ENCODE peak calls at places on chromosomes 12 and 14, in four cellular contexts. T is GM23338, F is fibroblast of the conjunctiva, R is left lung. I is an unnamed sample.

GRCh38 chr14:91924871-91925726 is 22.4 kb downstream of the FBLN5 start:
- DNase-seq in R (no peak), F (no peak), T (peak), I (no peak)

GRCh38 chr12:50297996-50298395 is 14.7 kb upstream of the LIMA1 start:
- DNase-seq in T (no peak), F (no peak), R (no peak), I (no peak)

GRCh38 chr14:94099006-94099405 is 11.5 kb upstream of the IFI27 start:
- DNase-seq in R (no peak), F (no peak), T (no peak), I (no peak)

GRCh38 chr14:94717808-94718207 is 52.1 kb downstream of the GSC start:
- DNase-seq in T (no peak), F (no peak), R (no peak), I (no peak)

GRCh38 chr14:70032447-70032846 is 153.2 kb downstream of the SMOC1 start:
- DNase-seq in R (no peak), F (no peak), T (peak), I (no peak)

GRCh38 chr14:54597795-54598443 is 31.0 kb downstream of the SAMD4A start:
- DNase-seq in F (no peak), T (no peak), R (no peak), I (no peak)

GRCh38 chr14:64604854-64605253 is 55.1 kb downstream of the PPP1R36 start:
- DNase-seq in F (no peak), T (no peak), R (no peak), I (no peak)

GRCh38 chr14:59482471-59483331 is 1.5 kb downstream of the L3HYPDH start:
- DNase-seq in R (no peak), F (peak), T (no peak), I (no peak)

GRCh38 chr12:1932264-1932777 is 13.9 kb upstream of the CACNA2D4 start:
- DNase-seq in F (no peak), T (no peak), R (peak), I (peak)

GRCh38 chr12:131863711-131864396 is 30.6 kb upstream of the ULK1 start:
- DNase-seq in F (no peak), T (no peak), R (no peak), I (no peak)

GRCh38 chr12:109875572-109876131 is 4.7 kb downstream of the GLTP start:
- DNase-seq in F (no peak), T (no peak), R (no peak), I (peak)

GRCh38 chr14:36665887-36666415 is 4.3 kb downstream of the PAX9 start:
- DNase-seq in T (peak), F (no peak), R (no peak), I (no peak)

GRCh38 chr14:103099081-103099732 is 4.7 kb downstream of the EXOC3L4 start:
- DNase-seq in R (no peak), F (no peak), T (no peak), I (no peak)

GRCh38 chr12:66746489-66747201 is 67.8 kb upstream of the GRIP1 start:
- DNase-seq in R (no peak), T (peak), F (no peak), I (no peak)

GRCh38 chr14:104320611-104321086 is 182.3 kb downstream of the KIF26A start:
- DNase-seq in F (no peak), R (no peak), T (no peak), I (peak)

GRCh38 chr14:68547305-68548193 is 245.3 kb downstream of the ZFP36L1 start:
- DNase-seq in T (no peak), R (no peak), F (peak), I (no peak)

GRCh38 chr12:25518512-25518911 is 34.6 kb downstream of the LMNTD1 start:
- DNase-seq in T (no peak), R (no peak), F (peak), I (no peak)

GRCh38 chr14:103108749-103109207 is 14.3 kb downstream of the EXOC3L4 start:
- DNase-seq in R (peak), F (no peak), T (peak), I (no peak)

GRCh38 chr14:91185721-91186120 is 58.8 kb downstream of the GPR68 start:
- DNase-seq in F (peak), T (no peak), R (no peak), I (no peak)

GRCh38 chr14:41901089-41901488 is 294.4 kb downstream of the LRFN5 start:
- DNase-seq in T (no peak), R (no peak), F (no peak), I (no peak)

GRCh38 chr12:96501139-96501741 is 11.9 kb downstream of the CFAP54 start:
- DNase-seq in R (peak), T (peak), F (no peak), I (no peak)

GRCh38 chr12:100671396-100672074 is 98.1 kb downstream of the GAS2L3 start:
- DNase-seq in T (no peak), R (no peak), F (no peak), I (no peak)

GRCh38 chr14:76778546-76779215 is 17.4 kb downstream of the VASH1 start:
- DNase-seq in T (no peak), F (no peak), R (peak), I (no peak)

GRCh38 chr12:106305376-106305775 is 2.8 kb downstream of the TCP11L2 start:
- DNase-seq in T (peak), R (no peak), F (no peak), I (no peak)

GRCh38 chr14:92368001-92368400 is 45.0 kb downstream of the SLC24A4 start:
- DNase-seq in T (no peak), R (no peak), F (no peak), I (no peak)

GRCh38 chr12:7907009-7907408 is 29.0 kb downstream of the SLC2A3 start:
- DNase-seq in F (peak), T (peak), R (no peak), I (no peak)

GRCh38 chr12:68479261-68479581 is 131.5 kb upstream of the RAP1B start:
- DNase-seq in R (no peak), F (peak), T (no peak), I (no peak)

GRCh38 chr12:57389033-57389432 is 41.8 kb downstream of the R3HDM2 start:
- DNase-seq in R (no peak), T (no peak), F (peak), I (no peak)

GRCh38 chr12:92675092-92675865 is 27.5 kb upstream of the PLEKHG7 start:
- DNase-seq in R (no peak), T (no peak), F (no peak), I (no peak)

GRCh38 chr12:54394281-54394719 is 9.8 kb upstream of the ZNF385A start:
- DNase-seq in T (peak), R (peak), F (no peak), I (no peak)

GRCh38 chr12:106345739-106346138 is 11.8 kb upstream of the POLR3B start:
- DNase-seq in T (peak), R (no peak), F (no peak), I (no peak)

GRCh38 chr12:108729612-108730336 is 1.5 kb downstream of the CORO1C start:
- DNase-seq in R (no peak), T (no peak), F (no peak), I (no peak)

GRCh38 chr14:77212933-77213656 is 31.5 kb downstream of the TMEM63C start:
- DNase-seq in F (no peak), R (no peak), T (peak), I (peak)

GRCh38 chr12:92044435-92044834 is 101.2 kb downstream of the BTG1 start:
- DNase-seq in F (no peak), T (no peak), R (no peak), I (no peak)

GRCh38 chr14:102318781-102319276 is 717 bp upstream of the ZNF839 start:
- DNase-seq in R (no peak), T (no peak), F (no peak), I (no peak)

I was measured in lower lobe of right lung.